ENCODE peak calls at places on chromosomes 12 and 14, in five cellular contexts. One of them, this sample, is unnamed.
A peak's percentile ranks its signal among the peaks of the same experiment; 100 is the strongest.

GRCh38 chr14:74257988-74258704 is 18.9 kb downstream of the VSX2 start:
- DNase-seq in ovary: no peak
- DNase-seq in foreskin fibroblast: no peak
- DNase-seq in heart left ventricle: no peak
- DNase-seq in OCI-LY7: no peak
- DNase-seq in this sample: no peak

GRCh38 chr12:120368789-120369475 is at the start of gene MSI1:
- DNase-seq in heart left ventricle: no peak
- DNase-seq in ovary: no peak
- DNase-seq in OCI-LY7: no peak
- DNase-seq in foreskin fibroblast: no peak
- DNase-seq in this sample: no peak

GRCh38 chr12:8030189-8030588 is 2.3 kb upstream of the FOXJ2 start:
- DNase-seq in OCI-LY7: no peak
- DNase-seq in heart left ventricle: no peak
- DNase-seq in ovary: no peak
- DNase-seq in foreskin fibroblast: no peak
- DNase-seq in this sample: no peak

GRCh38 chr12:124614512-124615292 is 47.3 kb upstream of the NCOR2 start:
- DNase-seq in OCI-LY7: no peak
- DNase-seq in heart left ventricle: no peak
- DNase-seq in foreskin fibroblast: no peak
- DNase-seq in ovary: no peak
- DNase-seq in this sample: no peak

GRCh38 chr12:114320910-114321309 is 85.0 kb downstream of the TBX5 start:
- DNase-seq in ovary: no peak
- DNase-seq in foreskin fibroblast: no peak
- DNase-seq in heart left ventricle: no peak
- DNase-seq in OCI-LY7: no peak
- DNase-seq in this sample: no peak

GRCh38 chr14:95464524-95464923 is 51.9 kb downstream of the SYNE3 start:
- DNase-seq in heart left ventricle: no peak
- DNase-seq in foreskin fibroblast: no peak
- DNase-seq in ovary: no peak
- DNase-seq in OCI-LY7: peak; percentile 90
- DNase-seq in this sample: no peak

GRCh38 chr14:78202976-78203375 is 32.8 kb downstream of the NRXN3 start:
- DNase-seq in foreskin fibroblast: no peak
- DNase-seq in heart left ventricle: no peak
- DNase-seq in OCI-LY7: no peak
- DNase-seq in ovary: no peak
- DNase-seq in this sample: no peak

GRCh38 chr12:95998611-95999300 is 2.6 kb upstream of the HAL start:
- DNase-seq in OCI-LY7: peak; percentile 78
- DNase-seq in ovary: no peak
- DNase-seq in foreskin fibroblast: peak; percentile 30
- DNase-seq in heart left ventricle: no peak
- DNase-seq in this sample: peak; percentile 13

GRCh38 chr14:53542692-53543091 is 389.6 kb upstream of the DDHD1 start:
- DNase-seq in ovary: no peak
- DNase-seq in OCI-LY7: no peak
- DNase-seq in heart left ventricle: no peak
- DNase-seq in foreskin fibroblast: no peak
- DNase-seq in this sample: peak; percentile 27

GRCh38 chr12:119645535-119646059 is 22.3 kb upstream of the PRKAB1 start:
- DNase-seq in heart left ventricle: no peak
- DNase-seq in ovary: no peak
- DNase-seq in OCI-LY7: no peak
- DNase-seq in foreskin fibroblast: no peak
- DNase-seq in this sample: no peak

GRCh38 chr14:104979758-104980591 is 1.8 kb upstream of the AHNAK2 start:
- DNase-seq in OCI-LY7: no peak
- DNase-seq in ovary: no peak
- DNase-seq in foreskin fibroblast: no peak
- DNase-seq in heart left ventricle: peak; percentile 86
- DNase-seq in this sample: no peak

GRCh38 chr14:25086817-25087396 is 37.0 kb upstream of the STXBP6 start:
- DNase-seq in OCI-LY7: no peak
- DNase-seq in heart left ventricle: no peak
- DNase-seq in ovary: no peak
- DNase-seq in foreskin fibroblast: no peak
- DNase-seq in this sample: no peak

GRCh38 chr12:6430124-6430989 is 14.4 kb upstream of the CD27 start:
- DNase-seq in OCI-LY7: peak; percentile 41
- DNase-seq in heart left ventricle: peak; percentile 68
- DNase-seq in ovary: peak; percentile 86
- DNase-seq in foreskin fibroblast: peak; percentile 96
- DNase-seq in this sample: peak; percentile 90

GRCh38 chr12:31647106-31647505 is 12.4 kb upstream of the ETFBKMT start:
- DNase-seq in ovary: no peak
- DNase-seq in foreskin fibroblast: no peak
- DNase-seq in OCI-LY7: no peak
- DNase-seq in heart left ventricle: no peak
- DNase-seq in this sample: no peak

GRCh38 chr12:31655208-31655607 is 4.3 kb upstream of the ETFBKMT start:
- DNase-seq in heart left ventricle: no peak
- DNase-seq in foreskin fibroblast: no peak
- DNase-seq in OCI-LY7: no peak
- DNase-seq in ovary: no peak
- DNase-seq in this sample: no peak

GRCh38 chr12:31650927-31651326 is 8.6 kb upstream of the ETFBKMT start:
- DNase-seq in ovary: no peak
- DNase-seq in heart left ventricle: no peak
- DNase-seq in OCI-LY7: no peak
- DNase-seq in foreskin fibroblast: peak; percentile 12
- DNase-seq in this sample: no peak

GRCh38 chr12:31655792-31656191 is 3.7 kb upstream of the ETFBKMT start:
- DNase-seq in OCI-LY7: no peak
- DNase-seq in heart left ventricle: no peak
- DNase-seq in ovary: no peak
- DNase-seq in foreskin fibroblast: no peak
- DNase-seq in this sample: no peak

GRCh38 chr12:31651893-31652521 is 7.5 kb upstream of the ETFBKMT start:
- DNase-seq in OCI-LY7: no peak
- DNase-seq in ovary: no peak
- DNase-seq in foreskin fibroblast: peak; percentile 21
- DNase-seq in heart left ventricle: no peak
- DNase-seq in this sample: no peak
- H3K4me3 ChIP-seq in OCI-LY7: no peak overlapping the region
- H3K4me3 ChIP-seq in ovary: peak overlapping the region; percentile 7
- H3K4me3 ChIP-seq in foreskin fibroblast: peak overlapping the region; percentile 53
- H3K4me3 ChIP-seq in heart left ventricle: no peak overlapping the region
- H3K4me3 ChIP-seq in this sample: no peak overlapping the region

DNA sequence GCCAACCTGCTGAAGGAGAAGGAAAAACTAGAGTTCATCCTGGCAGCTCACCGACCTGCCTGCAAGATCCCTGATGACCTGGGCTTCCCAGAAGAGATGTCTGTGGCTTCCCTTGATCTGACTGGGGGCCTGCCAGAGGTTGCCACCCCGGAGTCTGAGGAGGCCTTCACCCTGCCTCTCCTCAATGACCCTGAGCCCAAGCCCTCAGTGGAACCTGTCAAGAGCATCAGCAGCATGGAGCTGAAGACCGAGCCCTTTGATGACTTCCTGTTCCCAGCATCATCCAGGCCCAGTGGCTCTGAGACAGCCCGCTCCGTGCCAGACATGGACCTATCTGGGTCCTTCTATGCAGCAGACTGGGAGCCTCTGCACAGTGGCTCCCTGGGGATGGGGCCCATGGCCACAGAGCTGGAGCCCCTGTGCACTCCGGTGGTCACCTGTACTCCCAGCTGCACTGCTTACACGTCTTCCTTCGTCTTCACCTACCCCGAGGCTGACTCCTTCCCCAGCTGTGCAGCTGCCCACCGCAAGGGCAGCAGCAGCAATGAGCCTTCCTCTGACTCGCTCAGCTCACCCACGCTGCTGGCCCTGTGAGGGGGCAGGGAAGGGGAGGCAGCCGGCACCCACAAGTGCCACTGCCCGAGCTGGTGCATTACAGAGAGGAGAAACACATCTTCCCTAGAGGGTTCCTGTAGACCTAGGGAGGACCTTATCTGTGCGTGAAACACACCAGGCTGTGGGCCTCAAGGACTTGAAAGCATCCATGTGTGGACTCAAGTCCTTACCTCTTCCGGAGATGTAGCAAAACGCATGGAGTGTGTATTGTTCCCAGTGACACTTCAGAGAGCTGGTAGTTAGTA is 2.4 kb downstream of the FOS start:
- DNase-seq in OCI-LY7: no peak
- DNase-seq in foreskin fibroblast: no peak
- DNase-seq in ovary: no peak
- DNase-seq in heart left ventricle: peak; percentile 57
- DNase-seq in this sample: no peak
- H3K4me3 ChIP-seq in OCI-LY7: no peak overlapping the region
- H3K4me3 ChIP-seq in foreskin fibroblast: no peak overlapping the region
- H3K4me3 ChIP-seq in ovary: peak overlapping the region; percentile 80
- H3K4me3 ChIP-seq in heart left ventricle: no peak overlapping the region
- H3K4me3 ChIP-seq in this sample: no peak overlapping the region

DNA sequence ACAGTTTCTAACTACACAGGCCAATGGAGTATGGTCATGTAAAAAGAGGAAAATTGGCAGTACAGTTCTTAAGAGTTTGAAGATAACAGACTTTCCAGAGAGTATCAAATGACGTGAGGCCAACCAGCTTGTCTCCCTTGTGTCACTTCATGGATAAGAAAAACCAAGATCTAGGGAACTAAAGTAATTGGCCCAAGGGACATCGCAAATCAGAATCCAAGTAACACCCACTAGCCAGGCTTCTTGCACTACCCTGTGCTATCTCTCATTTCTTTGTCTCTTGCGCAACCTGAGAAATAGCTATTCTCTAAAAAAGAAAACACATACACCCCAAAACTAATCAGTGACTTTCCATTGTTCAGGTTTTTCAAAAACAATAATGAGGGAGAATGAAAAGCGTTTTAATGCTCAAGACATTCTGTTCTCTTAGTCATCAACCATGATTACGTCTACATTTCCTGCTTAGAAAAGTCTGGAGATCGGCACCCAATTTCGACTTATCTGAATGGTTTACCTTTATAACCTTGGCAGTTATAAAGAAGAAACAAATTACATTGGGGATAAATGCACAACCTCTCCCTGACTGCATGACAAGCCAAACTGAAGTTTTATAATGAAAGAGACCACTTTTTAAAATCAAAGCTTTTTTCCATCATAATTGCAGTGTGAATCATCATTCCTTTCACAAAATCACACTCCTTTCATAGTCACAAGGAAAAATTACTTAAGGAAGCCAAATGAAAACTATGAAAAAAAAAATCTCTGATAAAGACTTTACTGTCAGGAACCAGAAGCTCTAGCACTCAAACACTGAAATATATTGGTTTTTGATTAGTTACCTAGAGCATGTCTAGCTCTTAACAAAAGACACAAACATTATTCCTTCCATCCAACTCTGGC is 42.1 kb downstream of the TMTC1 start:
- DNase-seq in ovary: no peak
- DNase-seq in heart left ventricle: no peak
- DNase-seq in OCI-LY7: no peak
- DNase-seq in foreskin fibroblast: peak; percentile 82
- DNase-seq in this sample: peak; percentile 89
- H3K4me3 ChIP-seq in ovary: no peak overlapping the region
- H3K4me3 ChIP-seq in heart left ventricle: no peak overlapping the region
- H3K4me3 ChIP-seq in OCI-LY7: no peak overlapping the region
- H3K4me3 ChIP-seq in foreskin fibroblast: no peak overlapping the region
- H3K4me3 ChIP-seq in this sample: no peak overlapping the region

DNA sequence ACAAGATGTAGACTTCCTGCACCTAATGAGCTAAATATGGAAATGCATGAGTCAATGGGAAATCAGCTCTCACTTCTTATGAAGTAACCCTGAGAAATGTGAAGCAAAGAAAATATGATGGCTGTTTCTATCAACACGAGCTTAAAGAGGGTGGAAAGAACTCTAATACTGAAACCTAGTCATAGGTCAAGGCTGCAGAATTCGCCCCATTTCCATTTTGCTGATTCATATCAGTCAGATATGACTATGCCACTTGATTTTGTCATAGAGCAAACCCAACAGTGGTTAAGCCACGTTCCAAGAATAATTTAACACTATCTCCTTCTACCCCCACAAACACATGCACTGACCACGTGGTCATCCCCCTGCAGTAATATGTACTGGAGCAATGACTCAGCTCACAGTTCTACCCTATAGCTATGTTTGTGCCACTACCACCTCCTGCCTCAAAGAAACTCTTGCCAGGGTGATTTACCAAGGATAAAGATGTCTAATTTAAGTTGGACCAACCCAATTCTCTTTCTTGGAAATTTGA is 157.5 kb downstream of the TMTC3 start:
- DNase-seq in heart left ventricle: no peak
- DNase-seq in foreskin fibroblast: peak; percentile 99
- DNase-seq in OCI-LY7: no peak
- DNase-seq in ovary: no peak
- DNase-seq in this sample: peak; percentile 99
- H3K4me3 ChIP-seq in heart left ventricle: no peak overlapping the region
- H3K4me3 ChIP-seq in foreskin fibroblast: no peak overlapping the region
- H3K4me3 ChIP-seq in OCI-LY7: no peak overlapping the region
- H3K4me3 ChIP-seq in ovary: no peak overlapping the region
- H3K4me3 ChIP-seq in this sample: no peak overlapping the region

DNA sequence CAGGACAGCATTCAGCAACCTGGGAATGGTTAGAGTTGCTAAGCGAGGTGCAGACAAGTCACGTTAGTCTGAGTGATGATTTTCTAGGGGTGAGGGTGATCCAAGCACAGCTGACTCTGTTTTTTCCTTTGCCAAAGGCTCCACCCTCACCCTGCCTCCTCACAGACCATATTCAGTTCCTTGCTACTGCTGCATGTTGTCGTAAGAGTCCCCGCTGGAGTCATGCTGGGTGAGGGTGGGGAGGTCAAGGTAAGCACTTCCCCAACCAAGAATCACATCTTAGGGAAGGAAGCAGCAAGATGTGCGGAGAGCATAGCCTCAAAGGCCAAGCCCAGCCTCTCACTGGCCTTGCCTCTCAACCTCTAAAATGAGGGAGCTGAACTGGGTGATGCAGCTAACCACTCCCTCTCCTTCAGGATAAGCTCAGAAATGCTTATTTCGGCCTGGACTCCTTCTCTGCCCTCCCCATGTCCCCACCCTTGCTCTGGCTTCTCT is 66.8 kb upstream of the ACTN1 start:
- DNase-seq in ovary: peak; percentile 39
- DNase-seq in heart left ventricle: no peak
- DNase-seq in OCI-LY7: no peak
- DNase-seq in foreskin fibroblast: no peak
- DNase-seq in this sample: peak; percentile 48
- H3K4me3 ChIP-seq in ovary: no peak overlapping the region
- H3K4me3 ChIP-seq in heart left ventricle: no peak overlapping the region
- H3K4me3 ChIP-seq in OCI-LY7: no peak overlapping the region
- H3K4me3 ChIP-seq in foreskin fibroblast: no peak overlapping the region
- H3K4me3 ChIP-seq in this sample: no peak overlapping the region

This sample was measured in skeletal muscle cell.